ENCODE peak calls at places on chromosomes 12 and 14, in four cellular contexts. One of them, this sample, is unnamed.

GRCh38 chr12:12582895-12583303 is 20.2 kb upstream of the DUSP16 start:
- DNase-seq in Peyer's patch: no peak
- DNase-seq in uterus: no peak
- DNase-seq in EH: peak; percentile 79
- DNase-seq in this sample: peak; percentile 33

GRCh38 chr12:56818629-56819028 is 55.5 kb downstream of the HSD17B6 start:
- DNase-seq in EH: no peak
- DNase-seq in Peyer's patch: no peak
- DNase-seq in uterus: no peak
- DNase-seq in this sample: no peak

GRCh38 chr14:21106191-21106505 is 5.3 kb downstream of the TMEM253 start:
- DNase-seq in Peyer's patch: no peak
- DNase-seq in EH: no peak
- DNase-seq in uterus: no peak
- DNase-seq in this sample: no peak

GRCh38 chr12:58171914-58172313 is 230.5 kb downstream of the ATP23 start:
- DNase-seq in uterus: no peak
- DNase-seq in EH: peak; percentile 42
- DNase-seq in Peyer's patch: no peak
- DNase-seq in this sample: peak; percentile 45

GRCh38 chr12:104656921-104657320 is 200.2 kb downstream of the CHST11 start:
- DNase-seq in uterus: no peak
- DNase-seq in EH: no peak
- DNase-seq in Peyer's patch: no peak
- DNase-seq in this sample: no peak

GRCh38 chr14:103630364-103631108 is 1.5 kb downstream of the KLC1 start:
- DNase-seq in EH: peak; percentile 25
- DNase-seq in uterus: no peak
- DNase-seq in Peyer's patch: no peak
- DNase-seq in this sample: no peak

GRCh38 chr12:65905941-65906471 is 81.7 kb downstream of the HMGA2 start:
- DNase-seq in uterus: no peak
- DNase-seq in Peyer's patch: no peak
- DNase-seq in EH: no peak
- DNase-seq in this sample: no peak

GRCh38 chr12:32560520-32560919 is 118.6 kb upstream of the DNM1L start:
- DNase-seq in Peyer's patch: no peak
- DNase-seq in EH: no peak
- DNase-seq in uterus: no peak
- DNase-seq in this sample: no peak

GRCh38 chr12:118773956-118774723 is 207.2 kb upstream of the SRRM4 start:
- DNase-seq in Peyer's patch: no peak
- DNase-seq in EH: no peak
- DNase-seq in uterus: no peak
- DNase-seq in this sample: no peak